ENCODE peak calls at places on chromosome 4, in four cellular contexts. One of them, this sample, is unnamed. For H3K4me1, the result is how much of the 10 kb centered on the place peaks cover.

GRCh38 chr4:175970072-175970471 is 95.6 kb upstream of the WDR17 start:
- DNase-seq in neural progenitor cell: no peak
- DNase-seq in transverse colon: no peak
- DNase-seq in CD8-positive, alpha-beta memory T cell: no peak
- DNase-seq in this sample: no peak

GRCh38 chr4:119517361-119518229 is 111.0 kb downstream of the PDE5A start:
- DNase-seq in transverse colon: no peak
- DNase-seq in CD8-positive, alpha-beta memory T cell: no peak
- DNase-seq in neural progenitor cell: no peak
- DNase-seq in this sample: peak

GRCh38 chr4:179399054-179399782 is 1957.0 kb upstream of the AGA start:
- DNase-seq in CD8-positive, alpha-beta memory T cell: no peak
- DNase-seq in neural progenitor cell: peak
- DNase-seq in transverse colon: no peak
- DNase-seq in this sample: no peak

GRCh38 chr4:19259920-19260319 is 991.8 kb upstream of the SLIT2 start:
- DNase-seq in transverse colon: no peak
- DNase-seq in neural progenitor cell: no peak
- DNase-seq in CD8-positive, alpha-beta memory T cell: no peak
- DNase-seq in this sample: no peak

GRCh38 chr4:101795704-101796103 is 5.2 kb downstream of the BANK1 start:
- DNase-seq in neural progenitor cell: no peak
- DNase-seq in CD8-positive, alpha-beta memory T cell: no peak
- DNase-seq in transverse colon: no peak
- DNase-seq in this sample: no peak

GRCh38 chr4:15778191-15778741 is at the start of gene CD38:
- DNase-seq in neural progenitor cell: peak
- DNase-seq in CD8-positive, alpha-beta memory T cell: no peak
- DNase-seq in transverse colon: peak
- DNase-seq in this sample: no peak

GRCh38 chr4:110628321-110629213 is 5.7 kb upstream of the PITX2 start:
- DNase-seq in CD8-positive, alpha-beta memory T cell: no peak
- DNase-seq in neural progenitor cell: peak
- DNase-seq in transverse colon: no peak
- DNase-seq in this sample: no peak

GRCh38 chr4:99300934-99301333 is 10.1 kb upstream of the ADH1A start:
- DNase-seq in transverse colon: peak
- DNase-seq in CD8-positive, alpha-beta memory T cell: no peak
- DNase-seq in neural progenitor cell: no peak
- DNase-seq in this sample: no peak

GRCh38 chr4:147093206-147093605 is 147.5 kb upstream of the TTC29 start:
- DNase-seq in CD8-positive, alpha-beta memory T cell: no peak
- DNase-seq in transverse colon: no peak
- DNase-seq in neural progenitor cell: no peak
- DNase-seq in this sample: no peak

GRCh38 chr4:83320548-83320947 is 14.1 kb downstream of the HPSE start:
- DNase-seq in neural progenitor cell: no peak
- DNase-seq in CD8-positive, alpha-beta memory T cell: no peak
- DNase-seq in transverse colon: peak
- DNase-seq in this sample: no peak

GRCh38 chr4:155667538-155668511 is 1.2 kb downstream of the GUCY1A1 start:
- DNase-seq in transverse colon: peak
- DNase-seq in CD8-positive, alpha-beta memory T cell: no peak
- DNase-seq in neural progenitor cell: peak
- DNase-seq in this sample: no peak

GRCh38 chr4:5958199-5958735 is 60.0 kb downstream of the C4orf50 start:
- DNase-seq in CD8-positive, alpha-beta memory T cell: no peak
- DNase-seq in neural progenitor cell: no peak
- DNase-seq in transverse colon: no peak
- DNase-seq in this sample: no peak

GRCh38 chr4:12446650-12447049 is 1018.0 kb upstream of the HS3ST1 start:
- DNase-seq in CD8-positive, alpha-beta memory T cell: no peak
- DNase-seq in neural progenitor cell: no peak
- DNase-seq in transverse colon: no peak
- DNase-seq in this sample: no peak

GRCh38 chr4:26717332-26717731 is 133.4 kb downstream of the TBC1D19 start:
- DNase-seq in CD8-positive, alpha-beta memory T cell: no peak
- DNase-seq in neural progenitor cell: no peak
- DNase-seq in transverse colon: no peak
- DNase-seq in this sample: no peak

GRCh38 chr4:114386637-114387233 is 211.9 kb upstream of the UGT8 start:
- DNase-seq in neural progenitor cell: peak
- DNase-seq in transverse colon: no peak
- DNase-seq in CD8-positive, alpha-beta memory T cell: no peak
- DNase-seq in this sample: no peak

GRCh38 chr4:158538176-158538575 is 16.5 kb downstream of the RXFP1 start:
- DNase-seq in neural progenitor cell: no peak
- DNase-seq in CD8-positive, alpha-beta memory T cell: no peak
- DNase-seq in transverse colon: no peak
- DNase-seq in this sample: no peak

GRCh38 chr4:40984051-40984450 is 230.3 kb downstream of the APBB2 start:
- DNase-seq in neural progenitor cell: no peak
- DNase-seq in transverse colon: no peak
- DNase-seq in CD8-positive, alpha-beta memory T cell: no peak
- DNase-seq in this sample: no peak

GRCh38 chr4:7206385-7206784 is 14.0 kb downstream of the SORCS2 start:
- DNase-seq in neural progenitor cell: peak
- DNase-seq in CD8-positive, alpha-beta memory T cell: no peak
- DNase-seq in transverse colon: no peak
- DNase-seq in this sample: no peak

GRCh38 chr4:144787365-144788263 is 141.7 kb downstream of the HHIP start:
- DNase-seq in neural progenitor cell: peak
- DNase-seq in transverse colon: no peak
- DNase-seq in CD8-positive, alpha-beta memory T cell: no peak
- DNase-seq in this sample: peak

GRCh38 chr4:10002278-10002677 is 19.0 kb downstream of the SLC2A9 start:
- DNase-seq in transverse colon: no peak
- DNase-seq in CD8-positive, alpha-beta memory T cell: no peak
- DNase-seq in neural progenitor cell: no peak
- DNase-seq in this sample: no peak

GRCh38 chr4:94304365-94304971 is 38.2 kb downstream of the HPGDS start:
- DNase-seq in transverse colon: no peak
- DNase-seq in CD8-positive, alpha-beta memory T cell: no peak
- DNase-seq in neural progenitor cell: peak
- DNase-seq in this sample: peak

GRCh38 chr4:183955666-183956065 is 50.6 kb downstream of the STOX2 start:
- DNase-seq in transverse colon: no peak
- DNase-seq in CD8-positive, alpha-beta memory T cell: no peak
- DNase-seq in neural progenitor cell: no peak
- DNase-seq in this sample: no peak

GRCh38 chr4:169103966-169104412 is 93.9 kb upstream of the CBR4 start:
- DNase-seq in CD8-positive, alpha-beta memory T cell: no peak
- DNase-seq in transverse colon: no peak
- DNase-seq in neural progenitor cell: peak
- DNase-seq in this sample: no peak

GRCh38 chr4:119652978-119653377 is 24.4 kb upstream of the PDE5A start:
- DNase-seq in CD8-positive, alpha-beta memory T cell: no peak
- DNase-seq in transverse colon: no peak
- DNase-seq in neural progenitor cell: no peak
- DNase-seq in this sample: no peak

GRCh38 chr4:88320780-88321373 is 36.5 kb upstream of the PPM1K start:
- DNase-seq in neural progenitor cell: no peak
- DNase-seq in CD8-positive, alpha-beta memory T cell: no peak
- DNase-seq in transverse colon: peak
- DNase-seq in this sample: no peak

DNA sequence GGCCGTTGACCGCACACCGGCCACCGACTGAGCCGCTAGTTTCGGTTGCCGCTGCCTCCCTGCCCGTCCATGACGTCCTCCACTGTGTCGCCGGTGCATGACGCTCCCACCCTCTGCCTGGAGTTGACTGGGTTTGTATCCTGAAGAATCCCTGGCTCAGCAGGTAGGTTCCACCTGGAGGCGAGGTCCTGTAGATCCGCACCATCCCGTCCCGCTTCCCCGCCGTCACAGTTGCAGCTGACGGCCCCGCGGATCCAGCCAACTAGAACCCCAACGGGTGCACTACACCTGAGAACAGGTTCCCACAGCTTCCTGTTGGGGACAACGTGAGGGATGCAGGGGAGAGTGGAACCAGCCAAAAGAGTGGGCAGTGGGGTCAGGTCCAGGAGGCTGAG is 881 bp upstream of the SLBP start:
- DNase-seq in transverse colon: no peak
- DNase-seq in CD8-positive, alpha-beta memory T cell: no peak
- DNase-seq in neural progenitor cell: no peak
- DNase-seq in this sample: peak
- H3K4me1 ChIP-seq in transverse colon: under half
- H3K4me1 ChIP-seq in CD8-positive, alpha-beta memory T cell: half or more
- H3K4me1 ChIP-seq in neural progenitor cell: under half
- H3K4me1 ChIP-seq in this sample: under half

DNA sequence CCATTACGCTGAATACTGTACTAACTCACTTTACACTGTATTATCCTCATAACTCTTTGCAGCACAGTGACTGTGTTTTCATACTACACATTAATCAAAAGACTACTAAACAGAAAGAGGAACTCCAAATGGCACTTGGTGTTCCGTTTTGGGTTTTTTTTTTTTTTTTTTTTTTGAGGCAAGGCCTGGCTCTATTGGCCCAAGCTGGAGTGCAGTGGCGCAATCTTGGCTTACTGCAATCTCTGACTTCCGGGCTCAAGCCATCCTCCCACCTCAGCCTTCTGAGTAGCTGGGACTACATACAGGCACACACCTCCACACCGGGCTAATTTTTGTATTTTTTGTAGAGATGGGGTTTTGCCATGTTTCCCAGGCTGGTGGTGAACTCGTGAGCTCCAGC is 10.7 kb downstream of the KLHL8 start:
- DNase-seq in CD8-positive, alpha-beta memory T cell: no peak
- DNase-seq in transverse colon: peak
- DNase-seq in neural progenitor cell: no peak
- DNase-seq in this sample: no peak
- H3K4me3 ChIP-seq in CD8-positive, alpha-beta memory T cell: no peak
- H3K4me3 ChIP-seq in transverse colon: no peak
- H3K4me3 ChIP-seq in neural progenitor cell: no peak
- H3K4me3 ChIP-seq in this sample: no peak

GRCh38 chr4:87080462-87080861 is 140.0 kb downstream of the KLHL8 start:
- DNase-seq in neural progenitor cell: no peak
- DNase-seq in transverse colon: no peak
- DNase-seq in CD8-positive, alpha-beta memory T cell: no peak
- DNase-seq in this sample: no peak

GRCh38 chr4:87079967-87080366 is 140.5 kb downstream of the KLHL8 start:
- DNase-seq in neural progenitor cell: no peak
- DNase-seq in transverse colon: no peak
- DNase-seq in CD8-positive, alpha-beta memory T cell: no peak
- DNase-seq in this sample: no peak

GRCh38 chr4:87076690-87077358 is 142.0 kb downstream of the AFF1 start:
- DNase-seq in neural progenitor cell: no peak
- DNase-seq in transverse colon: no peak
- DNase-seq in CD8-positive, alpha-beta memory T cell: no peak
- DNase-seq in this sample: no peak

GRCh38 chr4:87077834-87078585 is 142.4 kb downstream of the KLHL8 start:
- DNase-seq in neural progenitor cell: no peak
- DNase-seq in CD8-positive, alpha-beta memory T cell: no peak
- DNase-seq in transverse colon: no peak
- DNase-seq in this sample: no peak

DNA sequence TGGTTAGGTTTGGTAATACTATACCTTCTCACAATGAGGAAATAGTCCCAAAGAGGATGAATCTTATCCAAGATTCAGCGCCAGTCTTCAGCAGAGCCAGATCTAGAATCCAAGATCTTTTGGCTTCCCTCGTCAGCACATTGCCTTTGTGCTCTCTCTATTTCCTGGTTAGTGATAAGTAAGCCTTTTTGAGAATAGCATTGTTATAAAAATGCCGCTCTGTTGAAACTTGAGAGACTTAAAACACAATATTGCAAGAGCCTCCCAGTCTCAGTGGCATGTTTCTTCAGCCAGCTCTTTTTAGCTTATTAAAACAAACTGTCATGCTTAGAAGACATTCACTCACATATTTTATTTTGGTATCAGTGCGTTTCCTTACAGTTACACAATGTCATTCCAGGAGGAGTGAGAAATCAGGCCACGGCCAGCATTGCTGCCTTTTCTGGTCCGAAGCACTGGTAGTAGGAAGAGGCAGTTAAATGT is 141.4 kb downstream of the KLHL8 start:
- DNase-seq in transverse colon: no peak
- DNase-seq in CD8-positive, alpha-beta memory T cell: no peak
- DNase-seq in neural progenitor cell: no peak
- DNase-seq in this sample: no peak
- H3K4me1 ChIP-seq in transverse colon: under half
- H3K4me1 ChIP-seq in CD8-positive, alpha-beta memory T cell: under half
- H3K4me1 ChIP-seq in neural progenitor cell: under half
- H3K4me1 ChIP-seq in this sample: under half

DNA sequence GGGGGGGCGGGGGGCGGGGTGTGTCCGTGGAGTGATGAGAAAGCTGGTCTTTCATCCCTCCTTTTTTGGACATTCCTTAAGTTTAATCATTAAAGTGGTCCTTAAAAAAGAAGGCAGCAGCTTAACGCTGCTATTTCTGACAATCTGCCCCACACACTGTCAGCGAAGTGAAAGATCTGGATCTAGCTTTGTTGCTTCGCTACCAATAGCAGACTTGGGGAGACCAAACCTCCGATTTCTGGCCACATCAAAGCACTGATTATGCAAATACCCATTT is 5.9 kb downstream of the NEUROG2 start:
- DNase-seq in CD8-positive, alpha-beta memory T cell: no peak
- DNase-seq in transverse colon: no peak
- DNase-seq in neural progenitor cell: no peak
- DNase-seq in this sample: no peak
- H3K4me3 ChIP-seq in CD8-positive, alpha-beta memory T cell: no peak
- H3K4me3 ChIP-seq in transverse colon: no peak
- H3K4me3 ChIP-seq in neural progenitor cell: peak
- H3K4me3 ChIP-seq in this sample: no peak

GRCh38 chr4:153490985-153491483 is 24.9 kb downstream of the TMEM131L start:
- DNase-seq in transverse colon: no peak
- DNase-seq in CD8-positive, alpha-beta memory T cell: no peak
- DNase-seq in neural progenitor cell: no peak
- DNase-seq in this sample: no peak

GRCh38 chr4:153488006-153488718 is 22.0 kb downstream of the TMEM131L start:
- DNase-seq in CD8-positive, alpha-beta memory T cell: peak
- DNase-seq in neural progenitor cell: no peak
- DNase-seq in transverse colon: peak
- DNase-seq in this sample: no peak

GRCh38 chr4:153486281-153487151 is 20.4 kb downstream of the TMEM131L start:
- DNase-seq in transverse colon: no peak
- DNase-seq in CD8-positive, alpha-beta memory T cell: no peak
- DNase-seq in neural progenitor cell: peak
- DNase-seq in this sample: peak

GRCh38 chr4:153489856-153490558 is 23.8 kb downstream of the TMEM131L start:
- DNase-seq in transverse colon: no peak
- DNase-seq in neural progenitor cell: no peak
- DNase-seq in CD8-positive, alpha-beta memory T cell: no peak
- DNase-seq in this sample: no peak

DNA sequence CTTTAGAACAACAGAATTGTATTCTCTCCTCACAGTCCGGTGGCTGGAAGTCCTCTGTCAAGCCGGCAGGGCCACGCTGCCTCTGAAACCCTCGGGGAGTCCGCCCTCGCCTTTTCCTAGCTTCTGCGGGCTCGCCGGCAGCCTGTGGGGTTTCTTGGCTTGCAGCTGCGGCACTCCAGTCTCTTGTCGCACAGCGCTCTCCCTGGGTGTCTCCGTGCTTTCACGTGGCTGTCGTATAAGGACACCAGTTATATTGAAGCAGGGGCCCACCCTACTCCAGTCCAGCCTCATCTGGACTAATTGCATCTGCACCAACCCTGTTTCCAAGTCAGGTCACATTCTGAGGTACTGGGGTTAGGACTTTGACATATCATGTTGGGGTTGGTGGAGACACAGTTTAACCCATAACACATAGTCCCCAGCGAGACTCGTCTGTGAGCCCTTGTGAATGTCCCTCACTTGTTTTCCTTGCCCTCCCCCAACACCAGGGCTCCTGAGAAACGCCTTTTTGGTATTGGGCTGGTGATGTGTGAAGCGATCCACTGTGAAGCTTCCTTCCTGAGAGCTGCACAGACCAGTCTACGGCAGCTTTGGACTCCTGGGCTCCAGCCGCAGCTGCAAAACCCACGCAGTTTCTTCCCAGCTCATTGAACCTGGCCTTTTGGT is 22.7 kb downstream of the TMEM131L start:
- DNase-seq in transverse colon: no peak
- DNase-seq in neural progenitor cell: peak
- DNase-seq in CD8-positive, alpha-beta memory T cell: no peak
- DNase-seq in this sample: no peak
- H3K4me1 ChIP-seq in transverse colon: under half
- H3K4me1 ChIP-seq in neural progenitor cell: under half
- H3K4me1 ChIP-seq in CD8-positive, alpha-beta memory T cell: half or more
- H3K4me1 ChIP-seq in this sample: under half